ENCODE peak calls at places on chromosomes 2 and 18, in eight cellular contexts. E, F, L, P, V, J, T and G are unnamed samples.

GRCh38 chr2:51722311-51722710 is 690.4 kb upstream of the NRXN1 start:
- DNase-seq in E (peak), F (peak), L (no peak), P (no peak), V (no peak), J (no peak), T (no peak), G (no peak)

GRCh38 chr2:55365303-55365702 is 54.4 kb downstream of the CCDC88A start:
- DNase-seq in E (no peak), F (no peak), L (no peak), P (no peak), V (no peak), J (no peak), T (no peak), G (no peak)

GRCh38 chr2:101388232-101388631 is 929 bp upstream of the CREG2 start:
- DNase-seq in E (peak), F (no peak), L (no peak), P (no peak), V (peak), J (no peak), T (no peak), G (no peak)

GRCh38 chr2:180799141-180799540 is 181.3 kb upstream of the UBE2E3 start:
- DNase-seq in E (no peak), F (no peak), L (no peak), P (no peak), V (no peak), J (no peak), T (no peak), G (no peak)

GRCh38 chr2:227154976-227155375 is 9.0 kb downstream of the COL4A4 start:
- DNase-seq in E (peak), F (peak), L (no peak), P (no peak), V (peak), J (no peak), T (no peak), G (no peak)

GRCh38 chr2:231685349-231686191 is 22.8 kb upstream of the PTMA start:
- DNase-seq in E (no peak), F (no peak), L (peak), P (no peak), V (no peak), J (no peak), T (peak), G (no peak)

GRCh38 chr2:48397846-48398245 is 132.1 kb upstream of the STON1 start:
- DNase-seq in E (no peak), F (no peak), L (no peak), P (no peak), V (no peak), J (peak), T (no peak), G (no peak)

GRCh38 chr2:9896216-9896615 is 52.9 kb downstream of the TAF1B start:
- DNase-seq in E (no peak), F (no peak), L (no peak), P (no peak), V (no peak), J (no peak), T (no peak), G (no peak)

GRCh38 chr2:199883474-199884212 is 27.4 kb upstream of the C2orf69 start:
- DNase-seq in E (no peak), F (no peak), L (no peak), P (no peak), V (no peak), J (no peak), T (no peak), G (no peak)

GRCh38 chr2:234587341-234588053 is 90.6 kb upstream of the ARL4C start:
- DNase-seq in E (no peak), F (no peak), L (no peak), P (no peak), V (no peak), J (no peak), T (no peak), G (no peak)

GRCh38 chr2:29238497-29238896 is 123.3 kb downstream of the CLIP4 start:
- DNase-seq in E (peak), F (no peak), L (peak), P (peak), V (peak), J (peak), T (peak), G (no peak)

GRCh38 chr18:35410561-35410960 is 33.4 kb upstream of the ZNF396 start:
- DNase-seq in E (no peak), F (no peak), L (no peak), P (no peak), V (no peak), J (no peak), T (no peak), G (no peak)

GRCh38 chr2:18154812-18155211 is 276.3 kb downstream of the KCNS3 start:
- DNase-seq in E (no peak), F (no peak), L (no peak), P (no peak), V (no peak), J (no peak), T (no peak), G (no peak)

GRCh38 chr18:65768379-65768778 is 17.6 kb downstream of the CDH7 start:
- DNase-seq in E (no peak), F (no peak), L (no peak), P (no peak), V (no peak), J (no peak), T (no peak), G (no peak)

GRCh38 chr2:232292395-232293154 is 86.0 kb upstream of the ALPP start:
- DNase-seq in E (peak), F (peak), L (peak), P (peak), V (peak), J (no peak), T (peak), G (peak)

GRCh38 chr2:201886504-201886903 is 80.2 kb downstream of the CDK15 start:
- DNase-seq in E (peak), F (no peak), L (no peak), P (no peak), V (no peak), J (no peak), T (no peak), G (no peak)

GRCh38 chr2:63856302-63856600 is 14.6 kb downstream of the UGP2 start:
- DNase-seq in E (no peak), F (no peak), L (no peak), P (no peak), V (no peak), J (no peak), T (no peak), G (no peak)

GRCh38 chr2:226362991-226363390 is 436.6 kb downstream of the IRS1 start:
- DNase-seq in E (peak), F (peak), L (no peak), P (no peak), V (no peak), J (no peak), T (no peak), G (no peak)

GRCh38 chr2:30932850-30933249 is 125.6 kb upstream of the CAPN13 start:
- DNase-seq in E (no peak), F (no peak), L (no peak), P (no peak), V (no peak), J (no peak), T (no peak), G (no peak)

GRCh38 chr18:75307530-75307929 is 96.9 kb downstream of the TSHZ1 start:
- DNase-seq in E (no peak), F (no peak), L (no peak), P (no peak), V (no peak), J (no peak), T (no peak), G (no peak)

GRCh38 chr2:30382995-30383394 is 64.1 kb upstream of the LCLAT1 start:
- DNase-seq in E (no peak), F (no peak), L (no peak), P (no peak), V (no peak), J (peak), T (no peak), G (no peak)

GRCh38 chr18:13639196-13639595 is 87.2 kb downstream of the FAM210A start:
- DNase-seq in E (no peak), F (no peak), L (no peak), P (no peak), V (no peak), J (no peak), T (no peak), G (no peak)

GRCh38 chr2:99240431-99240830 is 15.0 kb downstream of the LYG2 start:
- DNase-seq in E (no peak), F (no peak), L (no peak), P (no peak), V (no peak), J (no peak), T (no peak), G (no peak)

GRCh38 chr18:31469629-31470028 is 22.1 kb downstream of the DSG3 start:
- DNase-seq in E (no peak), F (no peak), L (no peak), P (no peak), V (no peak), J (no peak), T (no peak), G (no peak)

GRCh38 chr2:40130251-40130994 is 321.5 kb downstream of the SLC8A1 start:
- DNase-seq in E (peak), F (no peak), L (peak), P (no peak), V (no peak), J (no peak), T (no peak), G (no peak)

GRCh38 chr18:77765468-77765867 is 515.8 kb downstream of the GALR1 start:
- DNase-seq in E (peak), F (no peak), L (peak), P (peak), V (peak), J (peak), T (peak), G (no peak)

GRCh38 chr2:218984239-218985020 is 554 bp downstream of the FEV start:
- DNase-seq in E (peak), F (no peak), L (peak), P (no peak), V (no peak), J (no peak), T (no peak), G (no peak)

GRCh38 chr18:40866013-40866644 is 1088.9 kb upstream of the PIK3C3 start:
- DNase-seq in E (peak), F (peak), L (peak), P (peak), V (no peak), J (no peak), T (peak), G (no peak)

GRCh38 chr2:2389215-2389614 is 58.1 kb upstream of the MYT1L start:
- DNase-seq in E (no peak), F (no peak), L (peak), P (no peak), V (no peak), J (no peak), T (no peak), G (no peak)

GRCh38 chr2:28276076-28276618 is 116.5 kb upstream of the FOSL2 start:
- DNase-seq in E (peak), F (peak), L (peak), P (no peak), V (peak), J (no peak), T (no peak), G (peak)

GRCh38 chr2:207279520-207279919 is 113.8 kb upstream of the KLF7 start:
- DNase-seq in E (no peak), F (no peak), L (no peak), P (no peak), V (no peak), J (no peak), T (no peak), G (no peak)

GRCh38 chr2:25981596-25982272 is 563 bp downstream of the KIF3C start:
- DNase-seq in E (peak), F (no peak), L (peak), P (no peak), V (peak), J (no peak), T (peak), G (no peak)

GRCh38 chr18:63949068-63949737 is at the start of gene HMSD:
- DNase-seq in E (peak), F (no peak), L (peak), P (peak), V (peak), J (peak), T (peak), G (no peak)

GRCh38 chr18:845152-845819 is 33.2 kb upstream of the YES1 start:
- DNase-seq in E (peak), F (peak), L (no peak), P (no peak), V (no peak), J (no peak), T (no peak), G (peak)

GRCh38 chr2:64036343-64036742 is 17.1 kb upstream of the VPS54 start:
- DNase-seq in E (peak), F (no peak), L (no peak), P (no peak), V (peak), J (no peak), T (no peak), G (no peak)

GRCh38 chr2:176642074-176642473 is 372.8 kb downstream of the MTX2 start:
- DNase-seq in E (peak), F (no peak), L (no peak), P (no peak), V (peak), J (no peak), T (no peak), G (no peak)